ENCODE peak calls at places on chromosomes 1 and 21, in five cellular contexts. One of them, this sample, is unnamed. For H3K36me3 and H3K27me3, the result is how much of the 10 kb centered on the place peaks cover.

GRCh38 chr1:172513480-172513879 is 19.5 kb upstream of the SUCO start:
- DNase-seq in iPS DF 6.9: no peak
- DNase-seq in mesenchymal stem cell: no peak
- DNase-seq in ascending aorta: no peak
- DNase-seq in IMR-90: no peak
- DNase-seq in this sample: peak

GRCh38 chr1:248599396-248599795 is 1.9 kb upstream of the OR2T10 start:
- DNase-seq in iPS DF 6.9: no peak
- DNase-seq in mesenchymal stem cell: no peak
- DNase-seq in ascending aorta: no peak
- DNase-seq in IMR-90: no peak
- DNase-seq in this sample: no peak

GRCh38 chr1:165152727-165153126 is 203.8 kb downstream of the LMX1A start:
- DNase-seq in iPS DF 6.9: no peak
- DNase-seq in mesenchymal stem cell: no peak
- DNase-seq in ascending aorta: no peak
- DNase-seq in IMR-90: no peak
- DNase-seq in this sample: peak

GRCh38 chr1:225707824-225708223 is 54.9 kb upstream of the ENAH start:
- DNase-seq in iPS DF 6.9: no peak
- DNase-seq in mesenchymal stem cell: no peak
- DNase-seq in ascending aorta: no peak
- DNase-seq in IMR-90: no peak
- DNase-seq in this sample: no peak

GRCh38 chr1:215040190-215040589 is 42.3 kb upstream of the KCNK2 start:
- DNase-seq in iPS DF 6.9: no peak
- DNase-seq in mesenchymal stem cell: peak
- DNase-seq in ascending aorta: no peak
- DNase-seq in IMR-90: no peak
- DNase-seq in this sample: no peak

GRCh38 chr1:54137532-54138061 is 15.2 kb downstream of the CDCP2 start:
- DNase-seq in iPS DF 6.9: no peak
- DNase-seq in mesenchymal stem cell: peak
- DNase-seq in ascending aorta: no peak
- DNase-seq in IMR-90: peak
- DNase-seq in this sample: no peak

GRCh38 chr1:27388337-27389005 is 4.0 kb upstream of the GPR3 start:
- DNase-seq in iPS DF 6.9: peak
- DNase-seq in mesenchymal stem cell: peak
- DNase-seq in ascending aorta: peak
- DNase-seq in IMR-90: no peak
- DNase-seq in this sample: peak

GRCh38 chr1:173688300-173688699 is 18.6 kb upstream of the ANKRD45 start:
- DNase-seq in iPS DF 6.9: no peak
- DNase-seq in mesenchymal stem cell: no peak
- DNase-seq in ascending aorta: no peak
- DNase-seq in IMR-90: no peak
- DNase-seq in this sample: no peak

GRCh38 chr1:111392460-111392945 is 35.0 kb downstream of the OVGP1 start:
- DNase-seq in iPS DF 6.9: no peak
- DNase-seq in mesenchymal stem cell: no peak
- DNase-seq in ascending aorta: no peak
- DNase-seq in IMR-90: no peak
- DNase-seq in this sample: no peak

GRCh38 chr1:236836157-236836556 is 41.1 kb downstream of the MTR start:
- DNase-seq in iPS DF 6.9: no peak
- DNase-seq in mesenchymal stem cell: no peak
- DNase-seq in ascending aorta: no peak
- DNase-seq in IMR-90: no peak
- DNase-seq in this sample: no peak
- H3K36me3 ChIP-seq in iPS DF 6.9: under half
- H3K36me3 ChIP-seq in mesenchymal stem cell: under half
- H3K36me3 ChIP-seq in ascending aorta: half or more
- H3K36me3 ChIP-seq in IMR-90: under half
- H3K36me3 ChIP-seq in this sample: under half

GRCh38 chr1:31715873-31716220 is 12.0 kb upstream of the COL16A1 start:
- DNase-seq in iPS DF 6.9: no peak
- DNase-seq in mesenchymal stem cell: no peak
- DNase-seq in ascending aorta: no peak
- DNase-seq in IMR-90: no peak
- DNase-seq in this sample: no peak
- H3K4me3 ChIP-seq in iPS DF 6.9: peak
- H3K4me3 ChIP-seq in mesenchymal stem cell: no peak
- H3K4me3 ChIP-seq in ascending aorta: peak
- H3K4me3 ChIP-seq in IMR-90: no peak
- H3K4me3 ChIP-seq in this sample: no peak

GRCh38 chr1:30684881-30685795 is 38.2 kb downstream of the MATN1 start:
- DNase-seq in iPS DF 6.9: peak
- DNase-seq in mesenchymal stem cell: no peak
- DNase-seq in ascending aorta: no peak
- DNase-seq in IMR-90: no peak
- DNase-seq in this sample: no peak
- H3K27me3 ChIP-seq in iPS DF 6.9: under half
- H3K27me3 ChIP-seq in mesenchymal stem cell: half or more
- H3K27me3 ChIP-seq in ascending aorta: under half
- H3K27me3 ChIP-seq in IMR-90: half or more
- H3K27me3 ChIP-seq in this sample: under half

GRCh38 chr21:32348604-32349332 is 44.0 kb downstream of the URB1 start:
- DNase-seq in iPS DF 6.9: no peak
- DNase-seq in mesenchymal stem cell: no peak
- DNase-seq in ascending aorta: no peak
- DNase-seq in IMR-90: no peak
- DNase-seq in this sample: peak
- H3K36me3 ChIP-seq in iPS DF 6.9: under half
- H3K36me3 ChIP-seq in mesenchymal stem cell: half or more
- H3K36me3 ChIP-seq in ascending aorta: half or more
- H3K36me3 ChIP-seq in IMR-90: half or more
- H3K36me3 ChIP-seq in this sample: under half

GRCh38 chr1:22711591-22712501 is 1.2 kb downstream of the EPHB2 start:
- DNase-seq in iPS DF 6.9: no peak
- DNase-seq in mesenchymal stem cell: peak
- DNase-seq in ascending aorta: no peak
- DNase-seq in IMR-90: peak
- DNase-seq in this sample: peak

GRCh38 chr1:22711071-22711470 is 432 bp downstream of the EPHB2 start:
- DNase-seq in iPS DF 6.9: no peak
- DNase-seq in mesenchymal stem cell: no peak
- DNase-seq in ascending aorta: no peak
- DNase-seq in IMR-90: no peak
- DNase-seq in this sample: no peak

GRCh38 chr1:22710688-22711024 is at the start of gene EPHB2:
- DNase-seq in iPS DF 6.9: no peak
- DNase-seq in mesenchymal stem cell: peak
- DNase-seq in ascending aorta: no peak
- DNase-seq in IMR-90: peak
- DNase-seq in this sample: no peak

GRCh38 chr1:22714455-22714854 is 3.8 kb downstream of the EPHB2 start:
- DNase-seq in iPS DF 6.9: no peak
- DNase-seq in mesenchymal stem cell: no peak
- DNase-seq in ascending aorta: no peak
- DNase-seq in IMR-90: no peak
- DNase-seq in this sample: no peak

GRCh38 chr1:22712502-22713271 is 2.0 kb downstream of the EPHB2 start:
- DNase-seq in iPS DF 6.9: no peak
- DNase-seq in mesenchymal stem cell: peak
- DNase-seq in ascending aorta: no peak
- DNase-seq in IMR-90: peak
- DNase-seq in this sample: peak
- H3K4me3 ChIP-seq in iPS DF 6.9: no peak
- H3K4me3 ChIP-seq in mesenchymal stem cell: peak
- H3K4me3 ChIP-seq in ascending aorta: peak
- H3K4me3 ChIP-seq in IMR-90: peak
- H3K4me3 ChIP-seq in this sample: no peak

GRCh38 chr1:3712573-3713535 is 39.4 kb upstream of the CCDC27 start:
- DNase-seq in iPS DF 6.9: no peak
- DNase-seq in mesenchymal stem cell: no peak
- DNase-seq in ascending aorta: no peak
- DNase-seq in IMR-90: no peak
- DNase-seq in this sample: no peak

GRCh38 chr1:3710251-3710650 is 42.0 kb upstream of the CCDC27 start:
- DNase-seq in iPS DF 6.9: no peak
- DNase-seq in mesenchymal stem cell: no peak
- DNase-seq in ascending aorta: no peak
- DNase-seq in IMR-90: no peak
- DNase-seq in this sample: no peak

GRCh38 chr1:3711780-3712451 is 40.3 kb upstream of the CCDC27 start:
- DNase-seq in iPS DF 6.9: no peak
- DNase-seq in mesenchymal stem cell: no peak
- DNase-seq in ascending aorta: no peak
- DNase-seq in IMR-90: no peak
- DNase-seq in this sample: peak

GRCh38 chr1:3713840-3714239 is 38.4 kb upstream of the CCDC27 start:
- DNase-seq in iPS DF 6.9: no peak
- DNase-seq in mesenchymal stem cell: no peak
- DNase-seq in ascending aorta: no peak
- DNase-seq in IMR-90: no peak
- DNase-seq in this sample: no peak

DNA sequence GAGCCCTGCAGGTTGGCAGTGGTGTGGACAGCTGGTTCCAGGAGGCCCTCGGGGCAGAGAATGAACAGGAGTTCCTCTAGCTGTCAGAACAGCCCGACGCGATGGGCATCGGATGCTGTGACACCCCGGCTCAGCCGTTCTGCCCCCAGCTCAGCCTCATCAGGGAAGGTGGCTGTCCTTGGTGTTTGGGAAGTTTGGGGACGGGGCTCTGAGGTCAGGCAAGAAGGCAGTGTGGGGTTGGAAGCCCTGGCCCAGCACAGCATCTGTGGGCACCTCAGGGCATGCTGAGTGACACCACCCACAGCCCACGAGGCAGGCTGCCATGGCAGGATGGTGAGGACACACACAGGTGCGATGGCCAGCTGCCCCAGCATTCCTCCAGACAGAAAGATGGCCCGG is 40.9 kb upstream of the CCDC27 start:
- DNase-seq in iPS DF 6.9: no peak
- DNase-seq in mesenchymal stem cell: no peak
- DNase-seq in ascending aorta: no peak
- DNase-seq in IMR-90: no peak
- DNase-seq in this sample: no peak
- H3K27me3 ChIP-seq in iPS DF 6.9: under half
- H3K27me3 ChIP-seq in mesenchymal stem cell: half or more
- H3K27me3 ChIP-seq in ascending aorta: under half
- H3K27me3 ChIP-seq in IMR-90: half or more
- H3K27me3 ChIP-seq in this sample: under half

DNA sequence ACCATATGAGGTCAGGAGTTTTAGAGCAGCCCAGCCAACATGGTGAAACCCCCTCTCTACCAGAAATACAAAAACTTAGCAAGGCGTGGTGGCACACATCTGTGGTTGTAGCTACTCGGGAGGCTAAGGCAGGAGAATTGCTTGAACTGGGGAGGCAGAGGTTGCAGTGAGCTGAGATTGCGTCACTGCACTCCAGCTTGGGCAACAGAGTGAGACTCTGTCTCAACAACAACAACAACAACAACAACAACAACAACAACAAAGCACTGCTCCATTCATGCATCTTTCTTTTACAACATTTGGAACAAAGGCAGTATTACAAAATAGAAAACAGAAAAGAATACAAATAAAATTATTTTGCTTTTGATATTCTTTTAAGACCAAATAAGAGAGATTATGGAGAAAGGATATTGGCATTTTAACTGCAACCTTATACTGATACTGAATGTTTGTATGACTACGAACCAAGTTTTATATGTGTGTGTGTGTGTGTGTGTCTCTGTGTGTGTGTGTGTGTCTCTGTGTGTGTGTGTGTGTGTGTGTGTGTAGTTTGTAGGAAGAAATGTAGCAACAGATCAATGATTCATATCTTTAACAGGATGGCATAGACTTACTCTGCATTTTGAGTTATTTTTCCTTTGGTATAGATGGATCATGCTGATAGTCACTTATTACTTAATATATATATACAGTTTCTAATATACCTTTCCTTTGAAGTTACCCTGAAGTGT is 24.6 kb downstream of the ATF6 start:
- DNase-seq in iPS DF 6.9: no peak
- DNase-seq in mesenchymal stem cell: no peak
- DNase-seq in ascending aorta: no peak
- DNase-seq in IMR-90: no peak
- DNase-seq in this sample: peak
- H3K36me3 ChIP-seq in iPS DF 6.9: under half
- H3K36me3 ChIP-seq in mesenchymal stem cell: under half
- H3K36me3 ChIP-seq in ascending aorta: half or more
- H3K36me3 ChIP-seq in IMR-90: under half
- H3K36me3 ChIP-seq in this sample: under half

GRCh38 chr1:84433253-84434080 is 35.2 kb downstream of the DNASE2B start:
- DNase-seq in iPS DF 6.9: peak
- DNase-seq in mesenchymal stem cell: peak
- DNase-seq in ascending aorta: peak
- DNase-seq in IMR-90: peak
- DNase-seq in this sample: peak
- H3K4me3 ChIP-seq in iPS DF 6.9: no peak
- H3K4me3 ChIP-seq in mesenchymal stem cell: no peak
- H3K4me3 ChIP-seq in ascending aorta: peak
- H3K4me3 ChIP-seq in IMR-90: no peak
- H3K4me3 ChIP-seq in this sample: no peak

DNA sequence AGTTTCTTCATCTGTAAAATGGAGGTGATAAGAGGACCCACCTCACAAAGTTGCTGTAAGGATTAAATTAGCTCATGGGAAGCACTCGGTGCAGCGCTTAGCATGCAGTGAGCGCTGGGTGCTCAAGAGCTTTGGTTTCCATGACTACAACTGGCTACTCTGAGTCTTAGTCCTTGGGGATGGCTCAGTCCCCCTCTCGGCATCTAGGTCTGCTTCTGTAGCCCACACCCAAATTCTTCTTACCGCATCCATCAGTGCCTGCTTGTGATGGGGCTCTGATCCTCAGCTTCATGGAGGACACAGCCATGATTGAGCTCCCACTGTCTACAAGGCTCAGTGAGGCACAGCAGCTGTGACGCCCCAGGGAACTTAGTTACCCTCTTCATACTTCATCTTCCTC is 159.0 kb downstream of the ACTL8 start:
- DNase-seq in iPS DF 6.9: no peak
- DNase-seq in mesenchymal stem cell: no peak
- DNase-seq in ascending aorta: no peak
- DNase-seq in IMR-90: no peak
- DNase-seq in this sample: no peak
- H3K27me3 ChIP-seq in iPS DF 6.9: under half
- H3K27me3 ChIP-seq in mesenchymal stem cell: under half
- H3K27me3 ChIP-seq in ascending aorta: under half
- H3K27me3 ChIP-seq in IMR-90: under half
- H3K27me3 ChIP-seq in this sample: under half